ENCODE peak calls at places on chromosomes 12 and 14, in four cellular contexts. One of them, this sample, is unnamed.

GRCh38 chr14:68979722-68980552 is 835 bp upstream of the ACTN1 start:
- DNase-seq in K562: peak
- DNase-seq in HCT116: no peak
- DNase-seq in H1: no peak
- DNase-seq in this sample: no peak

GRCh38 chr12:81987351-81987750 is 228.2 kb upstream of the PPFIA2 start:
- DNase-seq in K562: no peak
- DNase-seq in HCT116: no peak
- DNase-seq in H1: no peak
- DNase-seq in this sample: no peak

GRCh38 chr12:52020539-52021336 is 14.0 kb downstream of the TAMALIN start:
- DNase-seq in K562: peak
- DNase-seq in HCT116: no peak
- DNase-seq in H1: peak
- DNase-seq in this sample: no peak

GRCh38 chr12:48001426-48002178 is 2.7 kb downstream of the COL2A1 start:
- DNase-seq in K562: peak
- DNase-seq in HCT116: peak
- DNase-seq in H1: no peak
- DNase-seq in this sample: no peak

GRCh38 chr12:27277846-27278260 is 33.8 kb downstream of the STK38L start:
- DNase-seq in K562: no peak
- DNase-seq in HCT116: peak
- DNase-seq in H1: no peak
- DNase-seq in this sample: no peak

GRCh38 chr12:58310368-58310767 is 369.0 kb downstream of the ATP23 start:
- DNase-seq in K562: no peak
- DNase-seq in HCT116: no peak
- DNase-seq in H1: no peak
- DNase-seq in this sample: no peak

GRCh38 chr12:93743229-93743998 is 66.2 kb downstream of the CRADD start:
- DNase-seq in K562: no peak
- DNase-seq in HCT116: no peak
- DNase-seq in H1: no peak
- DNase-seq in this sample: no peak

GRCh38 chr12:91395628-91396027 is 213.0 kb upstream of the DCN start:
- DNase-seq in K562: no peak
- DNase-seq in HCT116: no peak
- DNase-seq in H1: no peak
- DNase-seq in this sample: no peak

GRCh38 chr12:67621112-67621511 is 27.4 kb upstream of the DYRK2 start:
- DNase-seq in K562: no peak
- DNase-seq in HCT116: no peak
- DNase-seq in H1: no peak
- DNase-seq in this sample: no peak

GRCh38 chr12:120669055-120669828 is 17.7 kb upstream of the MLEC start:
- DNase-seq in K562: no peak
- DNase-seq in HCT116: no peak
- DNase-seq in H1: no peak
- DNase-seq in this sample: no peak

GRCh38 chr14:23950411-23951135 is 3.0 kb upstream of the DHRS4 start:
- DNase-seq in K562: no peak
- DNase-seq in HCT116: no peak
- DNase-seq in H1: no peak
- DNase-seq in this sample: no peak

GRCh38 chr12:58359084-58359483 is 417.7 kb downstream of the ATP23 start:
- DNase-seq in K562: no peak
- DNase-seq in HCT116: no peak
- DNase-seq in H1: no peak
- DNase-seq in this sample: no peak

GRCh38 chr14:85175556-85175955 is 354.4 kb upstream of the FLRT2 start:
- DNase-seq in K562: no peak
- DNase-seq in HCT116: no peak
- DNase-seq in H1: no peak
- DNase-seq in this sample: no peak

GRCh38 chr14:50110323-50111037 is 5.9 kb downstream of the VCPKMT start:
- DNase-seq in K562: no peak
- DNase-seq in HCT116: no peak
- DNase-seq in H1: no peak
- DNase-seq in this sample: no peak

GRCh38 chr12:116878567-116879508 is 2.4 kb downstream of the HRK start:
- DNase-seq in K562: no peak
- DNase-seq in HCT116: no peak
- DNase-seq in H1: no peak
- DNase-seq in this sample: no peak

GRCh38 chr14:61539631-61540030 is 155.7 kb upstream of the HIF1A start:
- DNase-seq in K562: no peak
- DNase-seq in HCT116: no peak
- DNase-seq in H1: no peak
- DNase-seq in this sample: no peak

GRCh38 chr12:123382684-123383083 is 1.2 kb upstream of the KMT5A start:
- DNase-seq in K562: no peak
- DNase-seq in HCT116: no peak
- DNase-seq in H1: no peak
- DNase-seq in this sample: no peak

GRCh38 chr12:14810167-14810952 is 3.6 kb downstream of the SMCO3 start:
- DNase-seq in K562: no peak
- DNase-seq in HCT116: no peak
- DNase-seq in H1: no peak
- DNase-seq in this sample: no peak

GRCh38 chr12:79549531-79550271 is 141.1 kb downstream of the PAWR start:
- DNase-seq in K562: no peak
- DNase-seq in HCT116: no peak
- DNase-seq in H1: no peak
- DNase-seq in this sample: no peak

GRCh38 chr14:23095196-23096108 is at the start of gene C14orf119:
- DNase-seq in K562: peak
- DNase-seq in HCT116: peak
- DNase-seq in H1: peak
- DNase-seq in this sample: peak

GRCh38 chr12:115384391-115384790 is 700.4 kb upstream of the TBX3 start:
- DNase-seq in K562: no peak
- DNase-seq in HCT116: no peak
- DNase-seq in H1: no peak
- DNase-seq in this sample: no peak

GRCh38 chr12:40515041-40515825 is 177.0 kb upstream of the CNTN1 start:
- DNase-seq in K562: no peak
- DNase-seq in HCT116: no peak
- DNase-seq in H1: no peak
- DNase-seq in this sample: no peak

GRCh38 chr14:68685419-68686211 is 107.3 kb downstream of the ZFP36L1 start:
- DNase-seq in K562: no peak
- DNase-seq in HCT116: peak
- DNase-seq in H1: no peak
- DNase-seq in this sample: no peak

GRCh38 chr12:6273931-6274687 is 36.4 kb upstream of the PLEKHG6 start:
- DNase-seq in K562: no peak
- DNase-seq in HCT116: no peak
- DNase-seq in H1: no peak
- DNase-seq in this sample: no peak

GRCh38 chr12:114368685-114369084 is 37.3 kb downstream of the TBX5 start:
- DNase-seq in K562: no peak
- DNase-seq in HCT116: no peak
- DNase-seq in H1: no peak
- DNase-seq in this sample: no peak

GRCh38 chr14:55398679-55399078 is 13.0 kb downstream of the ATG14 start:
- DNase-seq in K562: peak
- DNase-seq in HCT116: peak
- DNase-seq in H1: no peak
- DNase-seq in this sample: no peak

GRCh38 chr14:39395555-39396254 is 36.5 kb downstream of the FBXO33 start:
- DNase-seq in K562: peak
- DNase-seq in HCT116: no peak
- DNase-seq in H1: no peak
- DNase-seq in this sample: no peak

GRCh38 chr12:3463927-3464326 is 27.1 kb upstream of the PRMT8 start:
- DNase-seq in K562: no peak
- DNase-seq in HCT116: no peak
- DNase-seq in H1: no peak
- DNase-seq in this sample: no peak

GRCh38 chr12:56431288-56431687 is 17.9 kb downstream of the TIMELESS start:
- DNase-seq in K562: no peak
- DNase-seq in HCT116: no peak
- DNase-seq in H1: no peak
- DNase-seq in this sample: no peak

GRCh38 chr14:76955575-76956252 is 72.8 kb downstream of the IRF2BPL start:
- DNase-seq in K562: no peak
- DNase-seq in HCT116: no peak
- DNase-seq in H1: no peak
- DNase-seq in this sample: no peak

GRCh38 chr12:48078901-48079300 is 27.0 kb downstream of the SENP1 start:
- DNase-seq in K562: no peak
- DNase-seq in HCT116: no peak
- DNase-seq in H1: no peak
- DNase-seq in this sample: no peak

GRCh38 chr12:57894577-57895292 is 46.6 kb upstream of the ATP23 start:
- DNase-seq in K562: no peak
- DNase-seq in HCT116: no peak
- DNase-seq in H1: no peak
- DNase-seq in this sample: no peak

GRCh38 chr12:124842073-124842749 is 21.5 kb downstream of the SCARB1 start:
- DNase-seq in K562: no peak
- DNase-seq in HCT116: no peak
- DNase-seq in H1: no peak
- DNase-seq in this sample: no peak

GRCh38 chr12:43349863-43350262 is 202.1 kb downstream of the ADAMTS20 start:
- DNase-seq in K562: no peak
- DNase-seq in HCT116: peak
- DNase-seq in H1: no peak
- DNase-seq in this sample: no peak

GRCh38 chr14:104826858-104827172 is 25.9 kb downstream of the ZBTB42 start:
- DNase-seq in K562: no peak
- DNase-seq in HCT116: no peak
- DNase-seq in H1: no peak
- DNase-seq in this sample: no peak
- H3K9ac ChIP-seq in K562: no peak
- H3K9ac ChIP-seq in HCT116: peak
- H3K9ac ChIP-seq in H1: no peak
- H3K9ac ChIP-seq in this sample: peak

DNA sequence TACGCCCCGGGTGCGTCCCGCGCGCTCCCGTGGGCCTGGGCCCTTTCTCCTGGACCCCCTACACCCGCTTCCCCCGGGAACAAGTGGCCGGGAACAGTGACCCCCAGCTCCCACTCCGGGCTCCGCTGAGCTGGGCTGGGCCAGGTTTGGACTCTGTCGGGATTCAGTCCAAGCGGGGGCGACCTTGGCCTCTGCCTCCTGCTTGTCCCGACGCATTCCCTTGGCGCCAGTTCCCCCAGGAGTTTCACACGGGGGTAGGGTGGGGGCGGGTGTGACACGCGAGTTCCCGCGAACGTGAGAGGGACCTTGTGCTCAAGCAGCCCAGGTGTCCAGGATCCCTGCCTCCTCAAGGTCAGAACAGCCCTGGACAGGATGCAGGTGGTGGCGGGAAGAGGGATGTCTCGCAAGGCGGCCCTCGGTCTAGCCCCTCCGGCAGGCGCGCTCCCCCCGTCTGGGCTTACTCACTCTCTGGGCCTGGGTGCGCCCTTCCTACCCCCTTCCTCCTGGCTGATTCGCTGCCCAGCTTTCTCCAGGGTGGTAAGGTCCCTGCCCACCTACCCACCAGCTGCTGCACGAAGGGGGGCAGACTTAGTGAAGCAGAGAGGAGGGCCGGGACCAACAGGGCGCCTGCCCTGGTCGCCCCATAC is 771 bp downstream of the CRIP2 start:
- DNase-seq in K562: no peak
- DNase-seq in HCT116: no peak
- DNase-seq in H1: no peak
- DNase-seq in this sample: no peak
- TF ChIP-seq ZNF274 in K562: no peak
- TF ChIP-seq ZNF274 in HCT116: no peak
- TF ChIP-seq ZNF274 in H1: no peak
- TF ChIP-seq ZNF274 in this sample: no peak

GRCh38 chr12:121949643-121950397 is 31.4 kb downstream of the CFAP251 start:
- DNase-seq in K562: no peak
- DNase-seq in HCT116: no peak
- DNase-seq in H1: no peak
- DNase-seq in this sample: no peak
- H3K9ac ChIP-seq in K562: no peak
- H3K9ac ChIP-seq in HCT116: no peak
- H3K9ac ChIP-seq in H1: no peak
- H3K9ac ChIP-seq in this sample: no peak

GRCh38 chr14:91350813-91351507 is 66.7 kb downstream of the CCDC88C start:
- DNase-seq in K562: no peak
- DNase-seq in HCT116: no peak
- DNase-seq in H1: no peak
- DNase-seq in this sample: no peak
- TF ChIP-seq ZNF274 in K562: no peak
- TF ChIP-seq ZNF274 in HCT116: no peak
- TF ChIP-seq ZNF274 in H1: no peak
- TF ChIP-seq ZNF274 in this sample: no peak

GRCh38 chr12:77324416-77324762 is 259.0 kb upstream of the E2F7 start:
- DNase-seq in K562: no peak
- DNase-seq in HCT116: no peak
- DNase-seq in H1: no peak
- DNase-seq in this sample: no peak

GRCh38 chr12:77328326-77328725 is 263.0 kb upstream of the E2F7 start:
- DNase-seq in K562: no peak
- DNase-seq in HCT116: no peak
- DNase-seq in H1: no peak
- DNase-seq in this sample: no peak

GRCh38 chr12:77325505-77325904 is 260.1 kb upstream of the E2F7 start:
- DNase-seq in K562: no peak
- DNase-seq in HCT116: no peak
- DNase-seq in H1: no peak
- DNase-seq in this sample: no peak

GRCh38 chr12:77323778-77324415 is 258.5 kb upstream of the E2F7 start:
- DNase-seq in K562: no peak
- DNase-seq in HCT116: no peak
- DNase-seq in H1: no peak
- DNase-seq in this sample: no peak

GRCh38 chr12:77324763-77325468 is 259.5 kb upstream of the E2F7 start:
- DNase-seq in K562: peak
- DNase-seq in HCT116: peak
- DNase-seq in H1: peak
- DNase-seq in this sample: peak
- H3K9ac ChIP-seq in K562: no peak
- H3K9ac ChIP-seq in HCT116: peak
- H3K9ac ChIP-seq in H1: no peak
- H3K9ac ChIP-seq in this sample: peak

GRCh38 chr12:53103860-53104305 is 597 bp downstream of the SOAT2 start:
- DNase-seq in K562: peak
- DNase-seq in HCT116: no peak
- DNase-seq in H1: no peak
- DNase-seq in this sample: no peak
- TF ChIP-seq ZNF274 in K562: no peak
- TF ChIP-seq ZNF274 in HCT116: no peak
- TF ChIP-seq ZNF274 in H1: no peak
- TF ChIP-seq ZNF274 in this sample: no peak

GRCh38 chr14:65044596-65044959 is 57.7 kb downstream of the MAX start:
- DNase-seq in K562: peak
- DNase-seq in HCT116: no peak
- DNase-seq in H1: no peak
- DNase-seq in this sample: no peak
- H3K9ac ChIP-seq in K562: peak
- H3K9ac ChIP-seq in HCT116: no peak
- H3K9ac ChIP-seq in H1: no peak
- H3K9ac ChIP-seq in this sample: no peak